ENCODE peak calls at places on chromosomes 12 and 14, in six cellular contexts. One of them, this sample, is unnamed.

GRCh38 chr14:28468191-28469151 is 298.1 kb upstream of the FOXG1 start:
- DNase-seq in sigmoid colon: no peak
- DNase-seq in IMR-90: no peak
- DNase-seq in K562: no peak
- DNase-seq in body of pancreas: no peak
- DNase-seq in lower leg skin: no peak
- DNase-seq in this sample: no peak

GRCh38 chr14:33556382-33557121 is 394.3 kb downstream of the EGLN3 start:
- DNase-seq in sigmoid colon: no peak
- DNase-seq in lower leg skin: no peak
- DNase-seq in body of pancreas: no peak
- DNase-seq in IMR-90: no peak
- DNase-seq in K562: no peak
- DNase-seq in this sample: no peak

GRCh38 chr12:116707751-116708150 is 30.1 kb downstream of the SPRING1 start:
- DNase-seq in body of pancreas: no peak
- DNase-seq in lower leg skin: no peak
- DNase-seq in K562: no peak
- DNase-seq in IMR-90: no peak
- DNase-seq in sigmoid colon: no peak
- DNase-seq in this sample: no peak

GRCh38 chr12:83471341-83471740 is 784.6 kb downstream of the TMTC2 start:
- DNase-seq in K562: no peak
- DNase-seq in body of pancreas: no peak
- DNase-seq in lower leg skin: no peak
- DNase-seq in sigmoid colon: no peak
- DNase-seq in IMR-90: no peak
- DNase-seq in this sample: no peak

GRCh38 chr12:44674866-44675265 is 201.2 kb downstream of the NELL2 start:
- DNase-seq in IMR-90: no peak
- DNase-seq in sigmoid colon: no peak
- DNase-seq in lower leg skin: no peak
- DNase-seq in body of pancreas: no peak
- DNase-seq in K562: no peak
- DNase-seq in this sample: no peak

GRCh38 chr12:52063986-52064649 is 5.7 kb upstream of the ATG101 start:
- DNase-seq in lower leg skin: no peak
- DNase-seq in body of pancreas: peak
- DNase-seq in IMR-90: peak
- DNase-seq in sigmoid colon: peak
- DNase-seq in K562: peak
- DNase-seq in this sample: peak

GRCh38 chr12:93122569-93123091 is 193.5 kb upstream of the EEA1 start:
- DNase-seq in IMR-90: no peak
- DNase-seq in lower leg skin: no peak
- DNase-seq in sigmoid colon: no peak
- DNase-seq in body of pancreas: no peak
- DNase-seq in K562: no peak
- DNase-seq in this sample: no peak

GRCh38 chr14:103517626-103518415 is 4.8 kb downstream of the CKB start:
- DNase-seq in K562: no peak
- DNase-seq in IMR-90: no peak
- DNase-seq in lower leg skin: no peak
- DNase-seq in sigmoid colon: peak
- DNase-seq in body of pancreas: no peak
- DNase-seq in this sample: no peak

GRCh38 chr14:22740020-22740419 is 26.5 kb upstream of the OXA1L start:
- DNase-seq in lower leg skin: no peak
- DNase-seq in K562: no peak
- DNase-seq in sigmoid colon: no peak
- DNase-seq in body of pancreas: no peak
- DNase-seq in IMR-90: no peak
- DNase-seq in this sample: no peak

GRCh38 chr12:93136243-93137015 is 207.3 kb upstream of the EEA1 start:
- DNase-seq in sigmoid colon: no peak
- DNase-seq in lower leg skin: no peak
- DNase-seq in IMR-90: no peak
- DNase-seq in K562: no peak
- DNase-seq in body of pancreas: no peak
- DNase-seq in this sample: no peak

GRCh38 chr14:61098711-61099110 is 117.7 kb downstream of the SLC38A6 start:
- DNase-seq in body of pancreas: no peak
- DNase-seq in IMR-90: no peak
- DNase-seq in K562: no peak
- DNase-seq in lower leg skin: no peak
- DNase-seq in sigmoid colon: no peak
- DNase-seq in this sample: no peak

GRCh38 chr12:58725400-58726105 is 194.8 kb downstream of the LRIG3 start:
- DNase-seq in K562: no peak
- DNase-seq in IMR-90: no peak
- DNase-seq in lower leg skin: no peak
- DNase-seq in sigmoid colon: no peak
- DNase-seq in body of pancreas: no peak
- DNase-seq in this sample: no peak

GRCh38 chr14:69891422-69891821 is 12.2 kb downstream of the SMOC1 start:
- DNase-seq in body of pancreas: no peak
- DNase-seq in K562: no peak
- DNase-seq in sigmoid colon: no peak
- DNase-seq in lower leg skin: no peak
- DNase-seq in IMR-90: no peak
- DNase-seq in this sample: no peak

GRCh38 chr12:40192704-40193255 is 32.0 kb upstream of the LRRK2 start:
- DNase-seq in K562: no peak
- DNase-seq in lower leg skin: no peak
- DNase-seq in IMR-90: no peak
- DNase-seq in sigmoid colon: no peak
- DNase-seq in body of pancreas: no peak
- DNase-seq in this sample: no peak

GRCh38 chr12:122646568-122647220 is 56.5 kb downstream of the HCAR2 start:
- DNase-seq in lower leg skin: no peak
- DNase-seq in K562: no peak
- DNase-seq in sigmoid colon: no peak
- DNase-seq in IMR-90: peak
- DNase-seq in body of pancreas: no peak
- DNase-seq in this sample: no peak

GRCh38 chr12:107929436-107929835 is 154.9 kb downstream of the ASCL4 start:
- DNase-seq in body of pancreas: no peak
- DNase-seq in IMR-90: peak
- DNase-seq in sigmoid colon: no peak
- DNase-seq in K562: peak
- DNase-seq in lower leg skin: no peak
- DNase-seq in this sample: no peak

GRCh38 chr12:112303004-112303403 is 79.2 kb downstream of the HECTD4 start:
- DNase-seq in body of pancreas: no peak
- DNase-seq in IMR-90: peak
- DNase-seq in sigmoid colon: no peak
- DNase-seq in lower leg skin: no peak
- DNase-seq in K562: peak
- DNase-seq in this sample: no peak

GRCh38 chr12:57112492-57113294 is 1.5 kb upstream of the STAT6 start:
- DNase-seq in body of pancreas: no peak
- DNase-seq in IMR-90: no peak
- DNase-seq in sigmoid colon: no peak
- DNase-seq in lower leg skin: no peak
- DNase-seq in K562: no peak
- DNase-seq in this sample: peak

GRCh38 chr12:60335765-60336164 is 739.9 kb downstream of the SLC16A7 start:
- DNase-seq in lower leg skin: no peak
- DNase-seq in K562: no peak
- DNase-seq in sigmoid colon: no peak
- DNase-seq in body of pancreas: no peak
- DNase-seq in IMR-90: peak
- DNase-seq in this sample: no peak

GRCh38 chr12:31585271-31585670 is 5.7 kb downstream of the DENND5B start:
- DNase-seq in K562: no peak
- DNase-seq in IMR-90: peak
- DNase-seq in sigmoid colon: no peak
- DNase-seq in lower leg skin: no peak
- DNase-seq in body of pancreas: no peak
- DNase-seq in this sample: no peak

GRCh38 chr12:26001530-26001929 is 43.0 kb downstream of the RASSF8 start:
- DNase-seq in IMR-90: no peak
- DNase-seq in sigmoid colon: no peak
- DNase-seq in lower leg skin: no peak
- DNase-seq in K562: no peak
- DNase-seq in body of pancreas: no peak
- DNase-seq in this sample: no peak

GRCh38 chr12:76623929-76624328 is 64.4 kb upstream of the OSBPL8 start:
- DNase-seq in K562: no peak
- DNase-seq in sigmoid colon: no peak
- DNase-seq in IMR-90: peak
- DNase-seq in body of pancreas: no peak
- DNase-seq in lower leg skin: no peak
- DNase-seq in this sample: no peak

GRCh38 chr12:111954974-111955373 is 58.0 kb downstream of the TMEM116 start:
- DNase-seq in lower leg skin: no peak
- DNase-seq in sigmoid colon: no peak
- DNase-seq in IMR-90: no peak
- DNase-seq in K562: no peak
- DNase-seq in body of pancreas: no peak
- DNase-seq in this sample: no peak

GRCh38 chr12:121403721-121404120 is 3.8 kb downstream of the RNF34 start:
- DNase-seq in IMR-90: no peak
- DNase-seq in lower leg skin: no peak
- DNase-seq in sigmoid colon: no peak
- DNase-seq in body of pancreas: no peak
- DNase-seq in K562: no peak
- DNase-seq in this sample: no peak

GRCh38 chr12:121399391-121400331 is at the start of gene RNF34:
- DNase-seq in sigmoid colon: peak
- DNase-seq in IMR-90: peak
- DNase-seq in lower leg skin: peak
- DNase-seq in K562: peak
- DNase-seq in body of pancreas: peak
- DNase-seq in this sample: peak

GRCh38 chr12:121397521-121397920 is 2.4 kb upstream of the RNF34 start:
- DNase-seq in sigmoid colon: no peak
- DNase-seq in IMR-90: no peak
- DNase-seq in lower leg skin: peak
- DNase-seq in body of pancreas: no peak
- DNase-seq in K562: peak
- DNase-seq in this sample: no peak

GRCh38 chr12:121404734-121405133 is 4.8 kb downstream of the RNF34 start:
- DNase-seq in K562: peak
- DNase-seq in body of pancreas: peak
- DNase-seq in lower leg skin: no peak
- DNase-seq in sigmoid colon: no peak
- DNase-seq in IMR-90: no peak
- DNase-seq in this sample: no peak

GRCh38 chr12:121400332-121401139 is 618 bp downstream of the RNF34 start:
- DNase-seq in body of pancreas: no peak
- DNase-seq in sigmoid colon: peak
- DNase-seq in K562: peak
- DNase-seq in IMR-90: peak
- DNase-seq in lower leg skin: peak
- DNase-seq in this sample: no peak
- TF ChIP-seq POLR2A in body of pancreas: no peak
- TF ChIP-seq POLR2A in sigmoid colon: no peak
- TF ChIP-seq POLR2A in K562: no peak
- TF ChIP-seq POLR2A in IMR-90: no peak
- TF ChIP-seq POLR2A in lower leg skin: no peak
- TF ChIP-seq POLR2A in this sample: no peak

GRCh38 chr14:68794130-68794855 is 1.4 kb upstream of the ZFP36L1 start:
- DNase-seq in IMR-90: peak
- DNase-seq in sigmoid colon: peak
- DNase-seq in lower leg skin: peak
- DNase-seq in K562: peak
- DNase-seq in body of pancreas: peak
- DNase-seq in this sample: peak

GRCh38 chr14:68794856-68795601 is 2.2 kb upstream of the ZFP36L1 start:
- DNase-seq in body of pancreas: peak
- DNase-seq in K562: peak
- DNase-seq in sigmoid colon: peak
- DNase-seq in lower leg skin: peak
- DNase-seq in IMR-90: peak
- DNase-seq in this sample: no peak

GRCh38 chr14:68796418-68797101 is 3.7 kb upstream of the ZFP36L1 start:
- DNase-seq in IMR-90: no peak
- DNase-seq in body of pancreas: peak
- DNase-seq in sigmoid colon: no peak
- DNase-seq in lower leg skin: peak
- DNase-seq in K562: no peak
- DNase-seq in this sample: no peak

GRCh38 chr14:68797180-68797670 is 4.4 kb upstream of the ZFP36L1 start:
- DNase-seq in body of pancreas: peak
- DNase-seq in IMR-90: no peak
- DNase-seq in sigmoid colon: no peak
- DNase-seq in lower leg skin: peak
- DNase-seq in K562: peak
- DNase-seq in this sample: no peak

DNA sequence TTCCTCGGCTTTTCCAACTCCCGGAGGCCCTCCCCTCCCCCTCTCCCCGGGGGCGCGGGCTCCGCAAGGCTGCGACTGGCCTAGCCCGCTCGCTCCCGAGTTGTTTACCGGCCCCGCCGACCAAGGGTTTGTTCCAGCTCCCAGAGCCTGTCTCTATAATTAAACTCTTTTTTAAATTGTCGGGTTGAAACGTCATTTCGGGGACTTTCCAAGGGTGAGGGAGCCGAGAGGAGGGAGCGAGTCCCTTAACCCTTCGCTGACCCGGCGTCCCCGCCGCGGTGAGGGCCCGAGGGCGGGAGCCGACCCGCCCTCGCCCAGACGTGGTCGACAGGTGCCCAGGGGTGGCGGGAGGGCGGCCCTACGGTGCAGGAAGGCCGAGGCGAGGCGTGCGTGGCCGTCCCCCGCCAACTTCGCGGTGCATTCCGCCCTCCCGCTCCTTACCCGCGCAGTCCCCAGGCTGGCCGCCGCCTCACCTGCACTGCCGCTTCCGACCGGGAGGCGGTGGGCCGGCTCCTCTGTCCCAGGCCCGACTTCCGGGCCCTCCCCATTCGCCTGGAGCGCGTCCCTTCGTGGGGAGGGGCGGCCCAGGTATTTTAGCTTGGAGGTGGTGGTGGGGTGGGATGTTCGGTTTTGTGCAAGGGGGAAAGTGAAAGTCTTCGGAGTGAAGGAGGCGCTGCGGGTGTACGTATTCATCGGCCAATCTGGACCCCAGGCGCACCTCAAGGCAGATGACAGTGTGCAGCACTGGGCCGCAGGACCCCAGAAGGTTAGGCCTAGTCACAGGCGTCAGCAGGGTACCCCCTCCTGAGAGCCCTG is 2.9 kb upstream of the ZFP36L1 start:
- DNase-seq in sigmoid colon: peak
- DNase-seq in lower leg skin: peak
- DNase-seq in K562: peak
- DNase-seq in body of pancreas: peak
- DNase-seq in IMR-90: peak
- DNase-seq in this sample: peak
- TF ChIP-seq POLR2A in sigmoid colon: peak
- TF ChIP-seq POLR2A in lower leg skin: peak
- TF ChIP-seq POLR2A in K562: peak
- TF ChIP-seq POLR2A in body of pancreas: peak
- TF ChIP-seq POLR2A in IMR-90: peak
- TF ChIP-seq POLR2A in this sample: peak

GRCh38 chr12:11730299-11731041 is 81.0 kb downstream of the ETV6 start:
- DNase-seq in sigmoid colon: no peak
- DNase-seq in lower leg skin: no peak
- DNase-seq in body of pancreas: peak
- DNase-seq in IMR-90: no peak
- DNase-seq in K562: no peak
- DNase-seq in this sample: no peak
- TF ChIP-seq POLR2A in sigmoid colon: no peak
- TF ChIP-seq POLR2A in lower leg skin: no peak
- TF ChIP-seq POLR2A in body of pancreas: peak
- TF ChIP-seq POLR2A in IMR-90: no peak
- TF ChIP-seq POLR2A in K562: no peak
- TF ChIP-seq POLR2A in this sample: no peak

GRCh38 chr14:73738518-73739173 is 24.5 kb upstream of the PNMA1 start:
- DNase-seq in IMR-90: no peak
- DNase-seq in K562: no peak
- DNase-seq in lower leg skin: no peak
- DNase-seq in body of pancreas: no peak
- DNase-seq in sigmoid colon: peak
- DNase-seq in this sample: peak
- TF ChIP-seq POLR2A in IMR-90: no peak
- TF ChIP-seq POLR2A in K562: no peak
- TF ChIP-seq POLR2A in lower leg skin: no peak
- TF ChIP-seq POLR2A in body of pancreas: no peak
- TF ChIP-seq POLR2A in sigmoid colon: no peak
- TF ChIP-seq POLR2A in this sample: no peak